ENCODE peak calls at places on chromosome 10, in five cellular contexts. D is K562, H is GM12878, J is HepG2, S is SK-N-SH. M is an unnamed sample.
A peak's percentile ranks its signal among the peaks of the same experiment; 100 is the strongest.

GRCh38 chr10:129329375-129330040 is 137.5 kb upstream of the MGMT start:
- DNase-seq in D (no peak), H (no peak), J (no peak), S (no peak), M (no peak)

GRCh38 chr10:128191847-128192246 is 65.6 kb upstream of the MKI67 start:
- DNase-seq in D (no peak), H (no peak), J (no peak), S (no peak), M (no peak)

GRCh38 chr10:32357056-32357735 is 10.2 kb upstream of the EPC1 start:
- DNase-seq in D (no peak), H (no peak), J (no peak), S (no peak), M (no peak)

GRCh38 chr10:31940839-31941653 is 12.4 kb upstream of the ARHGAP12 start:
- DNase-seq in D (peak; percentile 60), H (no peak), J (peak; percentile 96), S (peak; percentile 69), M (no peak)

GRCh38 chr10:34102237-34102673 is 712.8 kb downstream of the PARD3 start:
- DNase-seq in D (no peak), H (no peak), J (no peak), S (peak; percentile 59), M (no peak)

GRCh38 chr10:73998623-73999622 is 1.0 kb downstream of the VCL start:
- DNase-seq in D (peak; percentile 71), H (no peak), J (peak; percentile 27), S (peak; percentile 70), M (no peak)

GRCh38 chr10:44300666-44301649 is 83.9 kb downstream of the CXCL12 start:
- DNase-seq in D (no peak), H (peak; percentile 79), J (no peak), S (peak; percentile 55), M (no peak)

GRCh38 chr10:59340279-59340678 is 22.1 kb downstream of the FAM13C start:
- DNase-seq in D (no peak), H (no peak), J (no peak), S (no peak), M (no peak)

GRCh38 chr10:27490807-27491206 is 13.3 kb upstream of the RAB18 start:
- DNase-seq in D (no peak), H (no peak), J (no peak), S (no peak), M (no peak)

GRCh38 chr10:86851329-86852207 is 95.1 kb downstream of the BMPR1A start:
- DNase-seq in D (no peak), H (no peak), J (no peak), S (no peak), M (no peak)

GRCh38 chr10:88763441-88763840 is 3.6 kb downstream of the LIPN start:
- DNase-seq in D (no peak), H (no peak), J (no peak), S (no peak), M (no peak)

GRCh38 chr10:74596713-74597112 is 229.7 kb upstream of the KAT6B start:
- DNase-seq in D (no peak), H (no peak), J (no peak), S (no peak), M (no peak)

GRCh38 chr10:68406111-68406814 is 814 bp downstream of the RUFY2 start:
- DNase-seq in D (peak; percentile 75), H (no peak), J (peak; percentile 23), S (peak; percentile 84), M (peak; percentile 29)

GRCh38 chr10:3774814-3775670 is 10.0 kb downstream of the KLF6 start:
- DNase-seq in D (peak; percentile 69), H (no peak), J (no peak), S (no peak), M (no peak)

GRCh38 chr10:132600416-132600815 is 62.8 kb downstream of the INPP5A start:
- DNase-seq in D (no peak), H (no peak), J (no peak), S (no peak), M (no peak)

GRCh38 chr10:129927351-129928120 is 36.5 kb downstream of the EBF3 start:
- DNase-seq in D (no peak), H (no peak), J (no peak), S (no peak), M (no peak)

GRCh38 chr10:58653139-58653538 is 140.5 kb downstream of the BICC1 start:
- DNase-seq in D (no peak), H (no peak), J (no peak), S (no peak), M (no peak)

GRCh38 chr10:49270565-49270964 is 28.4 kb upstream of the C10orf71 start:
- DNase-seq in D (no peak), H (no peak), J (no peak), S (no peak), M (no peak)

GRCh38 chr10:61283489-61284221 is 169.5 kb downstream of the TMEM26 start:
- DNase-seq in D (no peak), H (no peak), J (no peak), S (no peak), M (no peak)

GRCh38 chr10:33151344-33151864 is 183.1 kb downstream of the NRP1 start:
- DNase-seq in D (no peak), H (no peak), J (peak; percentile 27), S (no peak), M (no peak)

GRCh38 chr10:48464871-48465736 is 139.8 kb downstream of the ARHGAP22 start:
- DNase-seq in D (no peak), H (no peak), J (no peak), S (peak; percentile 50), M (no peak)

GRCh38 chr10:47050618-47051455 is 139.6 kb downstream of the PTPN20 start:
- DNase-seq in D (no peak), H (no peak), J (no peak), S (no peak), M (no peak)

GRCh38 chr10:1381339-1381738 is 325.2 kb downstream of the WDR37 start:
- DNase-seq in D (no peak), H (no peak), J (no peak), S (no peak), M (no peak)

GRCh38 chr10:1377756-1378397 is 321.7 kb downstream of the WDR37 start:
- DNase-seq in D (no peak), H (no peak), J (no peak), S (peak; percentile 36), M (no peak)

GRCh38 chr10:1378473-1378872 is 322.3 kb downstream of the WDR37 start:
- DNase-seq in D (no peak), H (no peak), J (no peak), S (peak; percentile 8), M (no peak)

GRCh38 chr10:1380075-1380793 is 324.0 kb downstream of the WDR37 start:
- DNase-seq in D (no peak), H (no peak), J (no peak), S (peak; percentile 10), M (no peak)

DNA sequence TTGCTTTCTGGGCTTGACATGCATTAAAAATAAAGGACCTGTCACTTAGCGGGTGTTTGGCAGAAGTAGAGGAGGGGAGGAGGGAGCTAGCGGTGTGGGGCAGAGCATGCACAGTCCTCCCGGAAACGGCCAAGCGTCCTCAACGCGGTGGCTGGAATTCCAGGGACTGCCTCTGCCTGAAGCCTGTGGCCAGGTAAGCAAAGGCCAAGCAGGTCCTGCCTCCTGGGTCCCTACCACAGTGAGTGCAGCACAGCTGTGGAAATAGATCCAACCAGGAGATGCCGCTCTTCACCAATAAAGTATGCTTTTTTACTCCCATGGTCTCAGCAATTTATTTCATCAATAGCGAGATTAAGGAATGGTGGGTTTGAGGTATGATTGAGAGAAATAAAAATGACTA is 323.4 kb downstream of the WDR37 start:
- DNase-seq in D (peak; percentile 9), H (no peak), J (no peak), S (peak; percentile 30), M (no peak)
- TF ChIP-seq GABPA in D (no peak), H (no peak), J (no peak), S (no peak), M (no peak)

DNA sequence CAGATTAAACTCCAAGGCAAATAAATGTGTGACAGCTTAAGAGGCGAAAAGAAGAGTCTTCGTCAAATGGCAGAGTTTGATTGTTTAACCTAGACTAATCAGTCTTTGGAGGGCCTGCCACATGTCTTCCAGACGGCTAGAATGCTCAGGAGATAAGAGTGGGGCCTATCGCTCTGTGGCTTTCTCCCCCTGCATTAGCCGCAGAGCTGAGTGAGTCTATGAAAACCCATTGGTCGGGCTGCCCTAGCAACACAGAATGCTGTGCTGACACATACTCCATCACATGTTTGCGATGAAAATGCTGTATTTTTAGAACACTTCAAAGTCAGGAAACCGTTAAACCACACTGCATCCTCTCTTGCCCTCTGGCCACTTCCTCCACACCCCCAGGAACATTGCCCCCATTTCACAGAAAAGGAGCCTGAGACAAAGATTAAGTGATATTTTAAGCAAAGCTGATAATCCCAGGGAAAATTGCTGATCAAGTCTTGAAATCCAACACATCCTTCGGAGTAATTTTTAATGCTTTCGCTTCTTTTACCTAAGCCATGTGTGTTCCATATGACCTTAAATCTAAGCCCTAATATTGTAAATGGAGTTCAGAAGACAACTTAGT is 161.0 kb downstream of the CELF2 start:
- DNase-seq in D (peak; percentile 96), H (peak; percentile 98), J (no peak), S (peak; percentile 21), M (no peak)
- H3K4me3 ChIP-seq in D (no peak overlapping the region), H (peak overlapping the region; percentile 57), J (no peak overlapping the region), S (no peak overlapping the region), M (no peak overlapping the region)

GRCh38 chr10:100788027-100788900 is 42.9 kb downstream of the PAX2 start:
- DNase-seq in D (no peak), H (no peak), J (no peak), S (peak; percentile 77), M (no peak)

GRCh38 chr10:100790761-100791208 is 45.4 kb downstream of the PAX2 start:
- DNase-seq in D (no peak), H (no peak), J (peak; percentile 31), S (no peak), M (no peak)

GRCh38 chr10:100792544-100792943 is 47.2 kb downstream of the PAX2 start:
- DNase-seq in D (no peak), H (no peak), J (no peak), S (no peak), M (no peak)

GRCh38 chr10:100793055-100793454 is 47.7 kb downstream of the PAX2 start:
- DNase-seq in D (no peak), H (no peak), J (no peak), S (no peak), M (no peak)

GRCh38 chr10:100791254-100792058 is 46.1 kb downstream of the PAX2 start:
- DNase-seq in D (no peak), H (no peak), J (no peak), S (peak; percentile 41), M (no peak)
- TF ChIP-seq REST in D (no peak), H (no peak), J (no peak), S (no peak), M (no peak)

DNA sequence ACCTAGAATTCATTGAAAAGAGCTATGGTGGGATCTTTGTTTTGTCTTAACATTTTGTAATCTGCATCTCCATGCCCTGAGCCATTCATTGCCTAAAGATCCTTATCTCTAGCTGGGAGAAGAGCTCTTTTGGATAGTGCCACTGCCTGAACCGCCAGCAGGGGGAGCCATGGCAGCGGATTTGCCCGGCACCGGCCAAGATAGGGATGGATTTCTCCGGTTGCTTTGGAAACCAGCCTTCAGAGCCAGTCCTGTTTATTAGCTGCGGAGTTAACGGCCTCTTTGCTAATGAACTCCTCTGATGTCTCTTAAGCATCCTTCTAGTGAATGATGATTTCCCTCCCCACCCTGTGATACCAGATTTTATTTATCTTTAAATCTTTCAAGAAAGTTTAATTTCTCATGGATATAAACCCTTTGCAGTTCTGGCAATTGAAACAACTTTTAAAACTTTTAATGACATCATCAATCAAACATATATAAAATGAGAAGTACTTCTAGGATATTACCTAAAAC is 58.2 kb upstream of the LYZL2 start:
- DNase-seq in D (peak; percentile 79), H (no peak), J (peak; percentile 40), S (peak; percentile 79), M (peak; percentile 71)
- TF ChIP-seq GABPA in D (no peak), H (no peak), J (no peak), S (no peak), M (no peak)

GRCh38 chr10:124972637-124973036 is 30.7 kb downstream of the ZRANB1 start:
- DNase-seq in D (no peak), H (no peak), J (no peak), S (no peak), M (no peak)
- H3K4me3 ChIP-seq in D (no peak overlapping the region), H (no peak overlapping the region), J (no peak overlapping the region), S (no peak overlapping the region), M (no peak overlapping the region)